ENCODE peak calls at places on chromosomes 4 and X, in four cellular contexts. V, Q, K and Z are unnamed samples.
A peak's percentile ranks its signal among the peaks of the same experiment; 100 is the strongest.

GRCh38 chrX:39814391-39814790 is 283.4 kb downstream of the BCOR start:
- DNase-seq in V (peak; percentile 13), K (peak; percentile 51), Q (no peak), Z (no peak)

GRCh38 chr4:19051751-19052296 is 1030.3 kb upstream of the LCORL start:
- DNase-seq in V (no peak), K (no peak), Q (no peak), Z (no peak)

GRCh38 chrX:22373094-22373493 is 100.4 kb downstream of the CBLL2 start:
- DNase-seq in V (no peak), K (no peak), Q (no peak), Z (no peak)

GRCh38 chr4:147732516-147733193 is 767 bp downstream of the ARHGAP10 start:
- DNase-seq in K (peak; percentile 35), V (peak; percentile 24), Q (peak; percentile 72), Z (peak; percentile 47)

GRCh38 chr4:83075271-83075670 is 39.3 kb downstream of the PLAC8 start:
- DNase-seq in Q (no peak), K (peak; percentile 35), V (no peak), Z (no peak)

GRCh38 chr4:28686618-28687017 is 1826.0 kb downstream of the STIM2 start:
- DNase-seq in K (peak; percentile 53), V (no peak), Q (no peak), Z (peak; percentile 12)

GRCh38 chr4:165207016-165207430 is 338 bp upstream of the KLHL2 start:
- DNase-seq in K (peak; percentile 18), Q (peak; percentile 20), V (no peak), Z (peak; percentile 45)

GRCh38 chr4:80240976-80241375 is 25.5 kb upstream of the FGF5 start:
- DNase-seq in Q (no peak), K (peak; percentile 34), V (no peak), Z (peak; percentile 28)